ENCODE peak calls at places on chromosome 1, in seven cellular contexts. M, Q, Y, T, W, N and F are unnamed samples.

GRCh38 chr1:37423810-37424209 is 50.6 kb upstream of the ZC3H12A start:
- DNase-seq in M (no peak), Q (no peak), Y (no peak), T (no peak), W (no peak), N (no peak), F (no peak)

GRCh38 chr1:82227696-82228095 is 427.0 kb downstream of the ADGRL2 start:
- DNase-seq in M (no peak), Q (no peak), Y (no peak), T (peak), W (no peak), N (peak), F (no peak)

GRCh38 chr1:37485902-37486679 is 11.7 kb downstream of the ZC3H12A start:
- DNase-seq in M (no peak), Q (no peak), Y (no peak), T (no peak), W (no peak), N (peak), F (peak)

GRCh38 chr1:145908653-145909052 is 1.2 kb downstream of the ITGA10 start:
- DNase-seq in M (no peak), Q (no peak), Y (no peak), T (no peak), W (no peak), N (no peak), F (no peak)

GRCh38 chr1:234326493-234327366 is 46.5 kb upstream of the COA6 start:
- DNase-seq in M (peak), Q (no peak), Y (peak), T (peak), W (peak), N (peak), F (peak)

GRCh38 chr1:106613106-106613505 is 443.4 kb upstream of the PRMT6 start:
- DNase-seq in M (no peak), Q (no peak), Y (no peak), T (no peak), W (no peak), N (no peak), F (no peak)

GRCh38 chr1:199691540-199691939 is 336.0 kb upstream of the NR5A2 start:
- DNase-seq in M (peak), Q (no peak), Y (peak), T (peak), W (no peak), N (peak), F (peak)

GRCh38 chr1:14945132-14946010 is 208.2 kb upstream of the TMEM51 start:
- DNase-seq in M (peak), Q (no peak), Y (peak), T (no peak), W (no peak), N (peak), F (peak)

GRCh38 chr1:40143891-40144575 is 17.2 kb upstream of the RLF start:
- DNase-seq in M (peak), Q (no peak), Y (peak), T (peak), W (peak), N (peak), F (peak)

GRCh38 chr1:99659755-99660210 is 13.9 kb downstream of the PALMD start:
- DNase-seq in M (no peak), Q (no peak), Y (no peak), T (no peak), W (no peak), N (no peak), F (peak)

GRCh38 chr1:23801338-23801748 is 789 bp upstream of the GALE start:
- DNase-seq in M (no peak), Q (no peak), Y (no peak), T (no peak), W (no peak), N (no peak), F (no peak)

GRCh38 chr1:147241955-147242448 is 482 bp upstream of the CHD1L start:
- DNase-seq in M (no peak), Q (no peak), Y (no peak), T (peak), W (no peak), N (no peak), F (no peak)

GRCh38 chr1:207454046-207454964 is at the start of gene CR2:
- DNase-seq in M (peak), Q (peak), Y (peak), T (no peak), W (peak), N (peak), F (no peak)

GRCh38 chr1:50265790-50266314 is 157.1 kb downstream of the ELAVL4 start:
- DNase-seq in M (peak), Q (no peak), Y (no peak), T (no peak), W (no peak), N (no peak), F (no peak)

GRCh38 chr1:59427155-59427554 is 130.3 kb downstream of the FGGY start:
- DNase-seq in M (peak), Q (peak), Y (peak), T (no peak), W (no peak), N (peak), F (peak)

GRCh38 chr1:82838066-82838465 is 1037.3 kb downstream of the ADGRL2 start:
- DNase-seq in M (peak), Q (no peak), Y (peak), T (no peak), W (no peak), N (peak), F (peak)

GRCh38 chr1:935751-936231 is 12.1 kb downstream of the SAMD11 start:
- DNase-seq in M (no peak), Q (no peak), Y (no peak), T (no peak), W (no peak), N (no peak), F (no peak)

GRCh38 chr1:34984435-34985062 is 598 bp downstream of the TMEM35B start:
- DNase-seq in M (peak), Q (no peak), Y (peak), T (peak), W (no peak), N (peak), F (peak)

GRCh38 chr1:11929849-11930248 is 3.6 kb upstream of the KIAA2013 start:
- DNase-seq in M (peak), Q (no peak), Y (peak), T (peak), W (peak), N (peak), F (peak)